ENCODE peak calls at places on chromosomes 4 and X, in nine cellular contexts. P, L, Z, V, R, F, G, M and D are unnamed samples.

GRCh38 chr4:8387194-8387593 is 53.3 kb downstream of the ACOX3 start:
- DNase-seq in P (no peak), L (no peak), Z (no peak), V (no peak), R (no peak), F (no peak), G (no peak), M (no peak), D (no peak)

GRCh38 chr4:663438-664428 is 10.3 kb downstream of the ATP5ME start:
- DNase-seq in P (peak), L (peak), Z (no peak), V (no peak), R (no peak), F (no peak), G (no peak), M (peak), D (no peak)

GRCh38 chrX:97882306-97882705 is 998.6 kb downstream of the RPA4 start:
- DNase-seq in P (no peak), L (no peak), Z (no peak), V (no peak), R (no peak), F (no peak), G (no peak), M (no peak), D (no peak)

GRCh38 chrX:74450803-74451449 is 29.6 kb downstream of the SLC16A2 start:
- DNase-seq in P (no peak), L (no peak), Z (peak), V (no peak), R (no peak), F (no peak), G (no peak), M (no peak), D (no peak)

GRCh38 chr4:183540498-183540953 is 35.7 kb downstream of the ING2 start:
- DNase-seq in P (no peak), L (no peak), Z (no peak), V (no peak), R (no peak), F (no peak), G (peak), M (no peak), D (no peak)

GRCh38 chr4:89897867-89898266 is 3.2 kb downstream of the MMRN1 start:
- DNase-seq in P (no peak), L (no peak), Z (no peak), V (no peak), R (no peak), F (no peak), G (no peak), M (no peak), D (no peak)

GRCh38 chr4:19256823-19257222 is 994.9 kb upstream of the SLIT2 start:
- DNase-seq in P (no peak), L (no peak), Z (no peak), V (no peak), R (no peak), F (no peak), G (no peak), M (no peak), D (no peak)

GRCh38 chr4:175435437-175435836 is 376.6 kb downstream of the GPM6A start:
- DNase-seq in P (no peak), L (no peak), Z (no peak), V (no peak), R (no peak), F (no peak), G (no peak), M (no peak), D (no peak)

GRCh38 chr4:138311771-138312535 is 69.8 kb upstream of the SLC7A11 start:
- DNase-seq in P (no peak), L (no peak), Z (no peak), V (no peak), R (no peak), F (no peak), G (no peak), M (no peak), D (no peak)

GRCh38 chrX:106899276-106899675 is 3.9 kb downstream of the RIPPLY1 start:
- DNase-seq in P (no peak), L (no peak), Z (no peak), V (no peak), R (no peak), F (no peak), G (no peak), M (no peak), D (no peak)

GRCh38 chr4:76012388-76012801 is 5.1 kb upstream of the CXCL9 start:
- DNase-seq in P (no peak), L (no peak), Z (no peak), V (no peak), R (no peak), F (no peak), G (no peak), M (no peak), D (no peak)

GRCh38 chr4:76016383-76016782 is 6.9 kb downstream of the CXCL10 start:
- DNase-seq in P (no peak), L (peak), Z (no peak), V (peak), R (no peak), F (no peak), G (no peak), M (no peak), D (no peak)

GRCh38 chr4:76011700-76012387 is 4.5 kb upstream of the CXCL9 start:
- DNase-seq in P (no peak), L (peak), Z (no peak), V (no peak), R (peak), F (no peak), G (no peak), M (peak), D (no peak)

GRCh38 chr4:76011018-76011670 is 3.8 kb upstream of the CXCL9 start:
- DNase-seq in P (no peak), L (peak), Z (no peak), V (no peak), R (no peak), F (no peak), G (no peak), M (no peak), D (no peak)

DNA sequence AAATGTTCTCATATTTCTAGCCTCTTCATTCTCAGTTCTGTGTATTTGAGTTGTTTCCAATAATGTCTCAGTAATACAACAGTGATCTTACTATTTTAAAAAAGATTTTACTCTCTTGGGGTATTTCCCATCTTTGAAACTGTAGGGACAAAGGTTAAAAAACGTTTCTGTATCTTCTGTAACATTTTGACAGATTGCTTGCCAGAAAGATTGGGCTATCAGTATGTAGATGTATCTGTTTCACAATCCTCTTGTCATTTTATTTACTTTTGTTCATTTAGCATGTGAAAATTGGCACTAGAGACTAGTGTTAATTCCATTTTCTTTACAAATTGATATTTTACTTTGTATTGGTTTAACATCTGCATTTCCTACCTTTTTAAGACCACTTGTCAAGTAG is 6.2 kb upstream of the CXCL9 start:
- DNase-seq in P (no peak), L (no peak), Z (no peak), V (no peak), R (no peak), F (no peak), G (no peak), M (no peak), D (no peak)
- TF ChIP-seq CTCF in P (no peak), L (no peak), Z (no peak), V (no peak), R (no peak), F (no peak), G (no peak), M (no peak), D (no peak)

GRCh38 chrX:103157511-103158316 is 57.2 kb upstream of the BEX4 start:
- DNase-seq in P (no peak), L (no peak), Z (no peak), V (peak), R (peak), F (no peak), G (no peak), M (peak), D (no peak)
- TF ChIP-seq CTCF in P (peak), L (peak), Z (no peak), V (peak), R (peak), F (peak), G (no peak), M (peak), D (peak)

GRCh38 chrX:34521563-34521962 is 135.5 kb downstream of the TMEM47 start:
- DNase-seq in P (no peak), L (peak), Z (no peak), V (no peak), R (no peak), F (no peak), G (no peak), M (no peak), D (no peak)
- TF ChIP-seq CTCF in P (no peak), L (peak), Z (no peak), V (no peak), R (no peak), F (no peak), G (no peak), M (no peak), D (no peak)

GRCh38 chrX:1561164-1561563 is 24.2 kb upstream of the P2RY8 start:
- DNase-seq in P (no peak), L (no peak), Z (no peak), V (no peak), R (no peak), F (no peak), G (no peak), M (no peak), D (no peak)

GRCh38 chrX:1554469-1555210 is 17.7 kb upstream of the P2RY8 start:
- DNase-seq in P (no peak), L (no peak), Z (no peak), V (no peak), R (no peak), F (no peak), G (no peak), M (peak), D (peak)

GRCh38 chrX:1551959-1552546 is 15.1 kb upstream of the P2RY8 start:
- DNase-seq in P (no peak), L (no peak), Z (no peak), V (no peak), R (no peak), F (no peak), G (no peak), M (no peak), D (no peak)

GRCh38 chrX:1558761-1559468 is 21.9 kb upstream of the P2RY8 start:
- DNase-seq in P (no peak), L (no peak), Z (no peak), V (no peak), R (no peak), F (no peak), G (no peak), M (no peak), D (peak)

DNA sequence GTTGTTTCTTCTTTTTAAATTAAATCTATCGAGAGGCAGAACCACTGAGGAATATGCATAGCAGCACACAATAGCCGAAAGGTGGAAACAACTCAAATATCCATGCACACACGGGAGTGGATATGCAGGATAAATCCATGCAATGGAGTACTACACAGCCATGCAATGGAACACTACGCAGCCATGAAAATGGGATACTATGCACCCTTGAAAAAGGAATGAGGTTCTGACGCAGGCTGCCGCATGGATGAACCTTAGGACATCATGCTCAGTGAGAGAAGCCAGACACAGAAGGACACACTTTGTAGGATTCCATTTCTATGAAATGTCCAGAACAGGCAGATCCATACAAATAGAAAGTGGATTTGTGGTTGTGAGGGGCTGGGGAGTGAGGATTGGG is 18.4 kb upstream of the P2RY8 start:
- DNase-seq in P (no peak), L (no peak), Z (no peak), V (no peak), R (no peak), F (no peak), G (no peak), M (no peak), D (peak)
- TF ChIP-seq CTCF in P (no peak), L (no peak), Z (no peak), V (no peak), R (no peak), F (no peak), G (no peak), M (no peak), D (no peak)

GRCh38 chrX:131752493-131753198 is 208.8 kb downstream of the OR13H1 start:
- DNase-seq in P (no peak), L (no peak), Z (peak), V (no peak), R (no peak), F (no peak), G (no peak), M (no peak), D (no peak)
- TF ChIP-seq CTCF in P (no peak), L (no peak), Z (no peak), V (peak), R (peak), F (no peak), G (no peak), M (peak), D (no peak)

DNA sequence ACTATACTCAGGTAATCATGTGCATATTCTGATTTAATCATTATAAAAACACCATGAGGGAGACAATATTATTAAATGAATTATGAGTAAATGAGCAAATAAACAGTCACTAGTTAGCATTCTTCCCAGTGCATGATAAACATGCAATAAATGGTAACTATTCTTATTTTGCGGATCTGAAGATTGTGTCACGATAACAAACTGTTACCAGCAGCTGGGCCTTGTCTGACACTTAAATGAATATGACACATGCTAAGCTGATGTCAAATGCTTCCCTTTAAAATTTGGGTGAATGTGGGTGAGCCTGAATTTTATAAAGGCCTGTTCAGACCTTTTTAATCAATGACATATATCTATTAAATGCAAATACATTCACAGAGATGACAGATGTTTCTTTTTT is 68.2 kb upstream of the KIT start:
- DNase-seq in P (no peak), L (no peak), Z (no peak), V (no peak), R (no peak), F (no peak), G (no peak), M (no peak), D (no peak)
- TF ChIP-seq CTCF in P (no peak), L (no peak), Z (no peak), V (no peak), R (no peak), F (no peak), G (no peak), M (no peak), D (no peak)